ENCODE peak calls at places on chromosome 15, in five cellular contexts. K is left ventricle myocardium inferior; P is CD8-positive, alpha-beta T cell; M is ovary; T is CD4-positive, alpha-beta T cell. Y is an unnamed sample.

GRCh38 chr15:30859091-30859874 is 44.4 kb upstream of the FAN1 start:
- DNase-seq in P (peak), T (no peak), K (no peak), M (no peak), Y (peak)

GRCh38 chr15:94105760-94106159 is 125.6 kb upstream of the MCTP2 start:
- DNase-seq in K (no peak), M (no peak), P (no peak), T (no peak), Y (no peak)

GRCh38 chr15:31295660-31296059 is 31.0 kb upstream of the KLF13 start:
- DNase-seq in M (no peak), K (no peak), T (no peak), P (no peak), Y (no peak)

GRCh38 chr15:67839358-67839928 is 402 bp downstream of the RNU6-1 start:
- DNase-seq in K (no peak), T (no peak), M (no peak), P (peak), Y (peak)

GRCh38 chr15:38002883-38003477 is 68.5 kb downstream of the TMCO5A start:
- DNase-seq in K (peak), M (no peak), P (no peak), T (no peak), Y (peak)

GRCh38 chr15:58141894-58142293 is 3.7 kb downstream of the AQP9 start:
- DNase-seq in T (no peak), M (no peak), K (no peak), P (no peak), Y (no peak)

GRCh38 chr15:52261026-52261425 is 34.6 kb downstream of the MYO5C start:
- DNase-seq in K (no peak), M (no peak), P (no peak), T (no peak), Y (no peak)

GRCh38 chr15:91655891-91656290 is 197.6 kb upstream of the SLCO3A1 start:
- DNase-seq in K (no peak), T (no peak), M (no peak), P (no peak), Y (no peak)

GRCh38 chr15:39195988-39196486 is 384.8 kb upstream of the THBS1 start:
- DNase-seq in M (no peak), T (no peak), P (no peak), K (no peak), Y (peak)

GRCh38 chr15:80801891-80802680 is 22.9 kb downstream of the CEMIP start:
- DNase-seq in K (no peak), P (no peak), T (no peak), M (no peak), Y (no peak)

GRCh38 chr15:68333775-68334470 is 56.4 kb downstream of the FEM1B start:
- DNase-seq in P (no peak), K (peak), M (no peak), T (no peak), Y (peak)

GRCh38 chr15:73582961-73583360 is 50.2 kb downstream of the NPTN start:
- DNase-seq in T (no peak), P (no peak), K (no peak), M (no peak), Y (no peak)

GRCh38 chr15:80679805-80680175 is 15.3 kb upstream of the ABHD17C start:
- DNase-seq in T (no peak), M (no peak), K (no peak), P (no peak), Y (no peak)

GRCh38 chr15:88700716-88701115 is 61.9 kb downstream of the ISG20 start:
- DNase-seq in P (no peak), K (no peak), M (no peak), T (no peak), Y (no peak)

GRCh38 chr15:100043069-100043641 is 298.6 kb downstream of the ADAMTS17 start:
- DNase-seq in M (no peak), K (no peak), P (no peak), T (no peak), Y (peak)

GRCh38 chr15:83928878-83929418 is 275.0 kb downstream of the ADAMTSL3 start:
- DNase-seq in K (no peak), T (no peak), M (no peak), P (no peak), Y (no peak)

GRCh38 chr15:63870403-63871209 is 36.9 kb upstream of the HERC1 start:
- DNase-seq in K (no peak), T (no peak), P (no peak), M (peak), Y (peak)

GRCh38 chr15:64423970-64424369 is 36.3 kb downstream of the TRIP4 start:
- DNase-seq in P (no peak), M (no peak), T (no peak), K (no peak), Y (no peak)

GRCh38 chr15:64775551-64776401 is at the start of gene RBPMS2:
- DNase-seq in K (peak), P (peak), T (no peak), M (peak), Y (peak)

GRCh38 chr15:52262364-52262763 is 33.2 kb downstream of the MYO5C start:
- DNase-seq in M (no peak), K (no peak), T (no peak), P (no peak), Y (no peak)

GRCh38 chr15:53072077-53072476 is 281.9 kb upstream of the ONECUT1 start:
- DNase-seq in P (no peak), T (no peak), K (no peak), M (no peak), Y (peak)

GRCh38 chr15:31128919-31129768 is 27.6 kb upstream of the TRPM1 start:
- DNase-seq in K (peak), P (peak), M (peak), T (peak), Y (peak)

GRCh38 chr15:61518191-61518950 is 289.3 kb upstream of the RORA start:
- DNase-seq in K (no peak), T (no peak), P (no peak), M (no peak), Y (peak)

GRCh38 chr15:53296603-53297002 is 462.9 kb downstream of the WDR72 start:
- DNase-seq in T (no peak), P (no peak), M (no peak), K (no peak), Y (no peak)

GRCh38 chr15:60592386-60593339 is 113.7 kb upstream of the ICE2 start:
- DNase-seq in M (peak), K (peak), T (peak), P (peak), Y (peak)

GRCh38 chr15:66951976-66952375 is 113.4 kb upstream of the SMAD3 start:
- DNase-seq in T (no peak), K (no peak), M (no peak), P (no peak), Y (no peak)

GRCh38 chr15:99390667-99391066 is 139.4 kb downstream of the LRRC28 start:
- DNase-seq in M (no peak), K (no peak), P (no peak), T (no peak), Y (no peak)

GRCh38 chr15:66878761-66879160 is 176.7 kb downstream of the SMAD6 start:
- DNase-seq in T (no peak), P (no peak), K (no peak), M (no peak), Y (no peak)

GRCh38 chr15:51647128-51647562 is 24.6 kb upstream of the DMXL2 start:
- DNase-seq in M (no peak), K (peak), P (no peak), T (no peak), Y (peak)

GRCh38 chr15:34600920-34601319 is 17.5 kb upstream of the GOLGA8B start:
- DNase-seq in K (no peak), M (no peak), P (no peak), T (no peak), Y (no peak)
- H3K27ac ChIP-seq in K (no peak), M (no peak), P (no peak), T (no peak), Y (no peak)

DNA sequence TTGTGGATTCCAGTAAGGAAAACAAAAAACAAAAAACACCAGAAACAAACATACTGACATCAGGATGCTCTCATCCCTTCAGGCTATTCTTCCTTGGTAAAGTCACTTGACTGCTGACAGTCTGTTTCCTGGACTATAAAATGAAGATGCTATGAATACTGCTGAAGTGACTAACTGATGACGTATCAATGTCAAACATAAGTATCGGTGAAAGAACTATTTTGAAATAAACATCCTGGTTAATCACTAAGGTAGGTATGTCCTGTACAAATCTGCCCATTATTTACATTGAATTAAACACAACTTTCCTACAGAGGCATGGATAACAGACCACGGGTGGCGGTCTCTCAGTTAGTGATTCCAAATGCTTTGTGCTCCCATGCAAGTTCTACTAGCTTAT is 45.9 kb downstream of the CHAC1 start:
- DNase-seq in K (no peak), T (no peak), M (no peak), P (no peak), Y (peak)
- TF ChIP-seq CTCF in K (no peak), T (no peak), M (no peak), P (no peak), Y (no peak)

GRCh38 chr15:75530169-75530568 is 48.9 kb downstream of the PTPN9 start:
- DNase-seq in P (no peak), T (no peak), M (no peak), K (no peak), Y (no peak)

GRCh38 chr15:75531041-75531450 is 48.1 kb downstream of the PTPN9 start:
- DNase-seq in M (peak), T (no peak), K (peak), P (no peak), Y (no peak)

GRCh38 chr15:75532413-75533250 is 46.5 kb downstream of the PTPN9 start:
- DNase-seq in T (no peak), P (no peak), K (peak), M (peak), Y (peak)

GRCh38 chr15:75538376-75538775 is 40.7 kb downstream of the PTPN9 start:
- DNase-seq in T (no peak), P (no peak), K (no peak), M (no peak), Y (no peak)

DNA sequence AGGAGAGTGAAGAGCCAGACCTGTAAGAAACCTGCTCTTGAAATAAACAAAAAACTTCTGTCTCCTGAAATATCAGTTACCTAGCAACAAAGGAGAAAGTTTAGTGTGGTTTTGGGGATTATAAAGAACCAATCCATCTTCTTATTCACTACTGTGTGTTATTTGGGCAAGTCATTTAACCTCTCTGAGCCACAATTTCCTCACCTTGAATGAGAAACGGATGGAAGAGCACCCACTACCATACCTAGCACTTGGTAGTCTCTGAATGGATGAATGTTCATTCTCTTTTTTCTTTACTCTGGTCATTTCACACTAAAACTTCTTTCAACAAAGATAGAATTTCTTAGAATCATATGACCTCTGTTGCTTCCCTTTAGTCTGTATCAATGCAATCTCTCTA is 45.2 kb downstream of the PTPN9 start:
- DNase-seq in K (no peak), P (no peak), T (no peak), M (no peak), Y (no peak)
- H3K27ac ChIP-seq in K (peak), P (no peak), T (no peak), M (no peak), Y (no peak)

DNA sequence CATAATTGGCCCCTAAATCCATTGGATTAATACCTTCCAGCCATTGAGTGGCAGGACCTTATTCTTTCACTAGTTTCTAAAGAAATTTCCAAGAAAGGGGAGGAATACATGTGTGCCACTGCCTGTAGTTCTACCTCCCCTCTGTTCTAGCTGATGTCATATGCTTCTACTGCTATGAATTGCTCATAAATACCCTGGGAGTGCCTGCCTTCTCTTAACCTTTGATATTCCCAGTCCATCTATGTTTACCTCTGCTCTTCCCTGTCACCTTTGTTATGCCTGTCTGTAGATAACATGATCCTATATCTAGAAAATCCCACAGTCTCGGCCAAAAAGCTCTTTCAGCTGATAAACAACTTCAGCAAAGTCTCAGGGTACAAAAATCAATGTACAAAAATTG is 486.9 kb upstream of the ARRDC4 start:
- DNase-seq in T (no peak), P (no peak), K (no peak), M (no peak), Y (no peak)
- TF ChIP-seq CTCF in T (no peak), P (no peak), K (no peak), M (no peak), Y (no peak)

GRCh38 chr15:71385026-71385425 is 269.8 kb downstream of the THSD4 start:
- DNase-seq in K (no peak), P (no peak), M (no peak), T (no peak), Y (no peak)
- H3K27ac ChIP-seq in K (peak), P (no peak), M (no peak), T (no peak), Y (no peak)

DNA sequence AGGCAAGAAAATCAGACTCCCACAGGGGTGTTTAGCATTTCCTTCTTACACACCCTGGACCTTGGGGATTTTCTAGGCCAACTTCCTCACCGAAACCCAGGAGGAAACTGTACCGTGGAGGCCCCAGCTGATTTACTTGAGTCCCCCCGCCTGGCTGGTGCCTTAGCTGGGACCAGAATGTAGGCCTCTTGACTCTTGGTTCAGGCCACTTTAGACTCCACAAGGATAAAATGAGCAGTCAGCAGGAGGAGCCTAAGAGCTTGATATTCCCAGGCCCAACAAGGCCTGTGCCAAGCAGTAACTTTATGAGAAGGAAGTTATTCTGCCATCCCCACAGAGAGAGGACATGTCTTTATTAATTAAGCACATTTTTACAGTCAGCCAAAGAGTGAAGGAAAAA is 4.6 kb upstream of the APBA2 start:
- DNase-seq in K (no peak), M (no peak), T (no peak), P (no peak), Y (no peak)
- TF ChIP-seq CTCF in K (peak), M (no peak), T (no peak), P (no peak), Y (no peak)

DNA sequence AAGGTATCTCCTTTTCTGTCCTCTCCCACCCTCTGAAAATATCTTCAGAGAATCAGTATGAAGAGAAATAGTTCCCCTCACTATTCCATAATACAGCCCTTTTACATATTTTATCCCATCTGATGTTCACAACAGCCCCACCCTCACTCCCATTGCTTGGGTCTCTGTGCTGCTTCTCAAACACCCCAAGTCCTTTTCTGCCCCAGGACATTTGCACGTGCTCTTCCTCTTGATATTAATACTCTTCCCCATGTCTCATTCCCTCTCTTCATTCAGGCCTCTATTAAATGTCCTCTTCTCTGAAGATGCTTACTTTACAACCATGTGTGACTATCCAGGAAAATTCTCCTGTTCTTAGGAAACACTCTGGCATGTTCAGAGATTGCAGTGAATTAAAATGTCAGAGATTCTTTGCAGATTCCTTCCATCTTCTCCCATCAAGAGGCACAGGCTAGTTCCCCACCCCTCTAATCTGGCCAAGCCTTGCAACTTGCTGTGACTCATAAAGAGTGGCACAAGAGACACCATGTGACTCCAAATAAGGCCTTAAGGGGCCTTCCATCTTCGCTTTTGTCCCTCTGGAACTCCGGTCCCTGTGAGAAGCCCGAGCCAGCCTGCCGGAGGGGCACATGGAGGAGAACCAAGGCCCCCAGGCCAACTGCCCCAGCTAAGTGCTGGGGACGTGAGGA is 128.5 kb downstream of the CHSY1 start:
- DNase-seq in P (no peak), K (no peak), T (no peak), M (no peak), Y (no peak)
- H3K27ac ChIP-seq in P (no peak), K (no peak), T (no peak), M (no peak), Y (no peak)